ENCODE peak calls at places on chromosomes 6 and 20, in nine cellular contexts. One of them, this sample, is unnamed. For H3K4me1, the result is how much of the 10 kb centered on the place peaks cover.

GRCh38 chr20:33291830-33292355 is 8.9 kb downstream of the BPIFB1 start:
- DNase-seq in fibroblast of lung: no peak
- DNase-seq in mucosa of descending colon: peak
- DNase-seq in H9: peak
- DNase-seq in Panc1: peak
- DNase-seq in heart left ventricle: no peak
- DNase-seq in tibial nerve: no peak
- DNase-seq in A549: peak
- DNase-seq in PC-3: peak
- DNase-seq in this sample: no peak

GRCh38 chr6:40809627-40810026 is 222.5 kb upstream of the LRFN2 start:
- DNase-seq in fibroblast of lung: peak
- DNase-seq in Panc1: no peak
- DNase-seq in mucosa of descending colon: no peak
- DNase-seq in heart left ventricle: no peak
- DNase-seq in A549: no peak
- DNase-seq in PC-3: no peak
- DNase-seq in H9: no peak
- DNase-seq in tibial nerve: no peak
- DNase-seq in this sample: no peak

GRCh38 chr6:164322533-164322932 is 908.0 kb downstream of the QKI start:
- DNase-seq in fibroblast of lung: peak
- DNase-seq in PC-3: peak
- DNase-seq in heart left ventricle: no peak
- DNase-seq in Panc1: no peak
- DNase-seq in H9: no peak
- DNase-seq in mucosa of descending colon: no peak
- DNase-seq in A549: no peak
- DNase-seq in tibial nerve: no peak
- DNase-seq in this sample: no peak

GRCh38 chr6:17831135-17831534 is 124.4 kb upstream of the NUP153 start:
- DNase-seq in H9: no peak
- DNase-seq in heart left ventricle: no peak
- DNase-seq in PC-3: peak
- DNase-seq in tibial nerve: no peak
- DNase-seq in Panc1: no peak
- DNase-seq in mucosa of descending colon: no peak
- DNase-seq in A549: no peak
- DNase-seq in fibroblast of lung: peak
- DNase-seq in this sample: no peak

GRCh38 chr20:39399463-39399862 is 437.3 kb downstream of the DHX35 start:
- DNase-seq in PC-3: no peak
- DNase-seq in mucosa of descending colon: no peak
- DNase-seq in A549: no peak
- DNase-seq in tibial nerve: no peak
- DNase-seq in Panc1: no peak
- DNase-seq in H9: no peak
- DNase-seq in heart left ventricle: no peak
- DNase-seq in fibroblast of lung: no peak
- DNase-seq in this sample: no peak

GRCh38 chr6:38261626-38262025 is 378.1 kb downstream of the BTBD9 start:
- DNase-seq in A549: no peak
- DNase-seq in PC-3: peak
- DNase-seq in mucosa of descending colon: no peak
- DNase-seq in fibroblast of lung: no peak
- DNase-seq in H9: no peak
- DNase-seq in tibial nerve: no peak
- DNase-seq in Panc1: no peak
- DNase-seq in heart left ventricle: no peak
- DNase-seq in this sample: no peak

GRCh38 chr20:23419995-23420901 is 1.0 kb downstream of the NAPB start:
- DNase-seq in tibial nerve: no peak
- DNase-seq in H9: no peak
- DNase-seq in Panc1: no peak
- DNase-seq in mucosa of descending colon: peak
- DNase-seq in PC-3: peak
- DNase-seq in A549: peak
- DNase-seq in fibroblast of lung: peak
- DNase-seq in heart left ventricle: peak
- DNase-seq in this sample: no peak

GRCh38 chr6:40962241-40962640 is 76.8 kb downstream of the UNC5CL start:
- DNase-seq in heart left ventricle: no peak
- DNase-seq in H9: no peak
- DNase-seq in mucosa of descending colon: no peak
- DNase-seq in A549: peak
- DNase-seq in tibial nerve: no peak
- DNase-seq in Panc1: peak
- DNase-seq in PC-3: peak
- DNase-seq in fibroblast of lung: peak
- DNase-seq in this sample: no peak

GRCh38 chr20:4170621-4171537 is 155.5 kb upstream of the RNF24 start:
- DNase-seq in tibial nerve: no peak
- DNase-seq in fibroblast of lung: no peak
- DNase-seq in A549: no peak
- DNase-seq in Panc1: no peak
- DNase-seq in heart left ventricle: no peak
- DNase-seq in H9: no peak
- DNase-seq in mucosa of descending colon: no peak
- DNase-seq in PC-3: no peak
- DNase-seq in this sample: no peak

GRCh38 chr6:158008894-158009891 is 27.5 kb downstream of the SYNJ2 start:
- DNase-seq in mucosa of descending colon: peak
- DNase-seq in Panc1: no peak
- DNase-seq in H9: no peak
- DNase-seq in fibroblast of lung: peak
- DNase-seq in A549: no peak
- DNase-seq in heart left ventricle: no peak
- DNase-seq in PC-3: peak
- DNase-seq in tibial nerve: peak
- DNase-seq in this sample: no peak

GRCh38 chr6:162488444-162488843 is 239.1 kb downstream of the PRKN start:
- DNase-seq in fibroblast of lung: no peak
- DNase-seq in mucosa of descending colon: no peak
- DNase-seq in Panc1: no peak
- DNase-seq in A549: no peak
- DNase-seq in tibial nerve: no peak
- DNase-seq in heart left ventricle: no peak
- DNase-seq in H9: no peak
- DNase-seq in PC-3: no peak
- DNase-seq in this sample: no peak

GRCh38 chr20:63032861-63033634 is 26.3 kb upstream of the BHLHE23 start:
- DNase-seq in H9: peak
- DNase-seq in mucosa of descending colon: peak
- DNase-seq in Panc1: no peak
- DNase-seq in fibroblast of lung: no peak
- DNase-seq in tibial nerve: no peak
- DNase-seq in A549: no peak
- DNase-seq in PC-3: no peak
- DNase-seq in heart left ventricle: peak
- DNase-seq in this sample: no peak

GRCh38 chr6:52588710-52589091 is 11.8 kb upstream of the TRAM2 start:
- DNase-seq in H9: no peak
- DNase-seq in PC-3: no peak
- DNase-seq in mucosa of descending colon: no peak
- DNase-seq in fibroblast of lung: no peak
- DNase-seq in heart left ventricle: no peak
- DNase-seq in A549: no peak
- DNase-seq in Panc1: no peak
- DNase-seq in tibial nerve: no peak
- DNase-seq in this sample: no peak

GRCh38 chr20:6504179-6504578 is 263.3 kb upstream of the BMP2 start:
- DNase-seq in PC-3: no peak
- DNase-seq in A549: no peak
- DNase-seq in H9: no peak
- DNase-seq in fibroblast of lung: no peak
- DNase-seq in tibial nerve: no peak
- DNase-seq in heart left ventricle: no peak
- DNase-seq in mucosa of descending colon: no peak
- DNase-seq in Panc1: no peak
- DNase-seq in this sample: no peak

GRCh38 chr6:10384333-10384718 is 30.5 kb downstream of the TFAP2A start:
- DNase-seq in fibroblast of lung: no peak
- DNase-seq in A549: no peak
- DNase-seq in tibial nerve: no peak
- DNase-seq in H9: no peak
- DNase-seq in Panc1: no peak
- DNase-seq in PC-3: no peak
- DNase-seq in mucosa of descending colon: no peak
- DNase-seq in heart left ventricle: no peak
- DNase-seq in this sample: no peak
- H3K4me1 ChIP-seq in fibroblast of lung: under half
- H3K4me1 ChIP-seq in A549: under half
- H3K4me1 ChIP-seq in tibial nerve: under half
- H3K4me1 ChIP-seq in H9: under half
- H3K4me1 ChIP-seq in Panc1: under half
- H3K4me1 ChIP-seq in PC-3: under half
- H3K4me1 ChIP-seq in mucosa of descending colon: under half
- H3K4me1 ChIP-seq in heart left ventricle: under half
- H3K4me1 ChIP-seq in this sample: under half

DNA sequence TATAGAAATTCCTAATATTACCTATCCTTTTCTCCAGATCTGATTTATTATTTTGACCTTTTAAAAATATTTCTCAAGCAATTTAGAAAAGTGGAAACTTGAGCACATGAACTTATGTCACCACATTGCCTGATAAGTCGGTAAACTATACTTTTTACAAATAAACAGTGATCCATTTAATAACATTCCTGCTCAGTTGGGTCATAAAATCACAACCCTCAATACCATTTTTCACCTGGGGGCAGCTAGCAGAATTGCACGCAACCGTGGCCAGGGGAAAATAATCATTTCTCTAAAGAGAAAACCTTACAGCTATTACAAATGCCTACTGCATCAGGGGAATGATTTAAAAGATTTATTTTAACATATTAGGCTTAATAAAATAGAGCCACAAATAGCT is 614.5 kb downstream of the PHF3 start:
- DNase-seq in tibial nerve: no peak
- DNase-seq in A549: peak
- DNase-seq in fibroblast of lung: peak
- DNase-seq in heart left ventricle: no peak
- DNase-seq in H9: no peak
- DNase-seq in mucosa of descending colon: no peak
- DNase-seq in PC-3: peak
- DNase-seq in Panc1: no peak
- DNase-seq in this sample: no peak
- TF ChIP-seq CTCF in tibial nerve: no peak
- TF ChIP-seq CTCF in A549: no peak
- TF ChIP-seq CTCF in fibroblast of lung: no peak
- TF ChIP-seq CTCF in heart left ventricle: no peak
- TF ChIP-seq CTCF in H9: peak
- TF ChIP-seq CTCF in mucosa of descending colon: no peak
- TF ChIP-seq CTCF in PC-3: peak
- TF ChIP-seq CTCF in Panc1: no peak
- TF ChIP-seq CTCF in this sample: no peak

GRCh38 chr6:42257614-42258013 is 40.0 kb upstream of the MRPS10 start:
- DNase-seq in fibroblast of lung: no peak
- DNase-seq in heart left ventricle: no peak
- DNase-seq in tibial nerve: no peak
- DNase-seq in Panc1: no peak
- DNase-seq in H9: peak
- DNase-seq in mucosa of descending colon: no peak
- DNase-seq in PC-3: no peak
- DNase-seq in A549: no peak
- DNase-seq in this sample: no peak

GRCh38 chr6:42259286-42259685 is 41.6 kb upstream of the MRPS10 start:
- DNase-seq in Panc1: no peak
- DNase-seq in heart left ventricle: no peak
- DNase-seq in mucosa of descending colon: no peak
- DNase-seq in PC-3: no peak
- DNase-seq in H9: no peak
- DNase-seq in A549: no peak
- DNase-seq in tibial nerve: no peak
- DNase-seq in fibroblast of lung: peak
- DNase-seq in this sample: no peak

GRCh38 chr6:42259841-42260395 is 42.3 kb upstream of the MRPS10 start:
- DNase-seq in heart left ventricle: no peak
- DNase-seq in fibroblast of lung: no peak
- DNase-seq in Panc1: no peak
- DNase-seq in tibial nerve: no peak
- DNase-seq in A549: no peak
- DNase-seq in mucosa of descending colon: no peak
- DNase-seq in H9: no peak
- DNase-seq in PC-3: no peak
- DNase-seq in this sample: no peak

GRCh38 chr6:42260972-42261371 is 43.3 kb upstream of the MRPS10 start:
- DNase-seq in mucosa of descending colon: no peak
- DNase-seq in fibroblast of lung: no peak
- DNase-seq in tibial nerve: no peak
- DNase-seq in heart left ventricle: no peak
- DNase-seq in H9: peak
- DNase-seq in Panc1: no peak
- DNase-seq in A549: no peak
- DNase-seq in PC-3: peak
- DNase-seq in this sample: no peak

DNA sequence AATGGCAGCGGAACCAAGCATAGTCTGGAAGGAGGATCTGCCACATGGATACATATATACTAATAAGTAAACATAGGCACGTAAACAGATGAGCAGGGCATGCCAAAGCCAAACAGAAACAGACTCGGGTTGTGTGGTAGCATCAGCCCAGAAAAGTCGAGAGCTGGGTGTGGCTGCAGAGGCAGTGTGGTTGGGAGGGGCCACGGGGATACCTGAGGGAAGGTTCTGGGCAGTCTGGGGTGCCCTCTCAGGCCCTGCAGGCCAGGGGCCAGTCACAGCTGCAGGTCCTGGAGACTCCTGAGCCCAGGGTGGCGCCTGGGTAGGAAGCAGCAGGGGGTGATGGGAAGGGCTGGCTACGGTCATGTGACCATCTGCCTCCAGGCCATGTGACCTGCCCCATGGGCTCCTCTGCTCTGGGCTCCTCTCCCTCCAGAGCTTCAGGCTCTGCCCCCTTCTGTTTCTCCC is 42.8 kb upstream of the MRPS10 start:
- DNase-seq in heart left ventricle: no peak
- DNase-seq in H9: peak
- DNase-seq in tibial nerve: no peak
- DNase-seq in PC-3: no peak
- DNase-seq in Panc1: no peak
- DNase-seq in mucosa of descending colon: no peak
- DNase-seq in fibroblast of lung: no peak
- DNase-seq in A549: peak
- DNase-seq in this sample: no peak
- H3K4me1 ChIP-seq in heart left ventricle: under half
- H3K4me1 ChIP-seq in H9: under half
- H3K4me1 ChIP-seq in tibial nerve: under half
- H3K4me1 ChIP-seq in PC-3: under half
- H3K4me1 ChIP-seq in Panc1: under half
- H3K4me1 ChIP-seq in mucosa of descending colon: under half
- H3K4me1 ChIP-seq in fibroblast of lung: under half
- H3K4me1 ChIP-seq in A549: under half
- H3K4me1 ChIP-seq in this sample: under half

DNA sequence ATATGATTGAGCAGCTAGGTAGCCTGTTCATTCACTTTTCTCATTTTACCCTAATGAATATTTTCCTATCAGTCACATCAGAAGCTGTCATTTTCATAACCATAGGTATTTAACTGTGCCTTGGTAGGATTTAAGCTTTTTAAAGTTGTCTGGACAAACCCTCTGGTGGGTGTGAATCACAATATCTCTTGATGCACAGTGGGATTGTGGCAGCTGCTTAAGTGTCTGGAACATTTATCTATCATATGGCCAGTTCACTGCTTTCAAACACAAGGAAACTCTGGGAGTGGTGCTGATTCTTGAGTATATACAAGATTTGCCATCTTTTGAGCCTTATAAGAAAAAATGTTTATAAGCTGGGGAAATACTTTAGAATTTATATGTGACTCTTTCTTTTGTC is 87.0 kb upstream of the SUPT3H start:
- DNase-seq in Panc1: no peak
- DNase-seq in mucosa of descending colon: no peak
- DNase-seq in PC-3: no peak
- DNase-seq in tibial nerve: no peak
- DNase-seq in heart left ventricle: no peak
- DNase-seq in A549: no peak
- DNase-seq in fibroblast of lung: peak
- DNase-seq in H9: no peak
- DNase-seq in this sample: no peak
- TF ChIP-seq CTCF in Panc1: no peak
- TF ChIP-seq CTCF in mucosa of descending colon: no peak
- TF ChIP-seq CTCF in PC-3: no peak
- TF ChIP-seq CTCF in tibial nerve: no peak
- TF ChIP-seq CTCF in heart left ventricle: no peak
- TF ChIP-seq CTCF in A549: no peak
- TF ChIP-seq CTCF in fibroblast of lung: no peak
- TF ChIP-seq CTCF in H9: no peak
- TF ChIP-seq CTCF in this sample: no peak

This sample was measured in vagina.